ENCODE peak calls at places on chromosomes 11 and 22, in five cellular contexts. One of them, this sample, is unnamed.

GRCh38 chr11:10490398-10491232 is 35.6 kb downstream of the AMPD3 start:
- DNase-seq in A549: peak; percentile 91
- DNase-seq in IMR-90: peak; percentile 99
- DNase-seq in GM12878: no peak
- DNase-seq in SK-N-SH: peak; percentile 48
- DNase-seq in this sample: peak; percentile 93

GRCh38 chr11:71190551-71190950 is 61.8 kb downstream of the SHANK2 start:
- DNase-seq in A549: no peak
- DNase-seq in IMR-90: no peak
- DNase-seq in GM12878: no peak
- DNase-seq in SK-N-SH: no peak
- DNase-seq in this sample: no peak

GRCh38 chr11:80782135-80782885 is 1341.5 kb upstream of the TENM4 start:
- DNase-seq in A549: no peak
- DNase-seq in IMR-90: no peak
- DNase-seq in GM12878: no peak
- DNase-seq in SK-N-SH: no peak
- DNase-seq in this sample: no peak

GRCh38 chr11:128517457-128518230 is 69.7 kb downstream of the ETS1 start:
- DNase-seq in A549: no peak
- DNase-seq in IMR-90: no peak
- DNase-seq in GM12878: no peak
- DNase-seq in SK-N-SH: no peak
- DNase-seq in this sample: no peak

GRCh38 chr11:34405079-34405858 is 33.5 kb upstream of the CAT start:
- DNase-seq in A549: no peak
- DNase-seq in IMR-90: no peak
- DNase-seq in GM12878: peak; percentile 16
- DNase-seq in SK-N-SH: no peak
- DNase-seq in this sample: no peak

GRCh38 chr11:86740628-86741488 is 59.5 kb upstream of the PRSS23 start:
- DNase-seq in A549: peak; percentile 77
- DNase-seq in IMR-90: peak; percentile 98
- DNase-seq in GM12878: no peak
- DNase-seq in SK-N-SH: no peak
- DNase-seq in this sample: peak; percentile 27

GRCh38 chr11:72497731-72498130 is 63.4 kb upstream of the CLPB start:
- DNase-seq in A549: no peak
- DNase-seq in IMR-90: no peak
- DNase-seq in GM12878: no peak
- DNase-seq in SK-N-SH: no peak
- DNase-seq in this sample: no peak

GRCh38 chr11:121503056-121503455 is 50.3 kb upstream of the SORL1-AS1 start:
- DNase-seq in A549: no peak
- DNase-seq in IMR-90: no peak
- DNase-seq in GM12878: no peak
- DNase-seq in SK-N-SH: no peak
- DNase-seq in this sample: no peak

GRCh38 chr11:12224537-12224893 is 114.1 kb downstream of the MICAL2 start:
- DNase-seq in A549: no peak
- DNase-seq in IMR-90: peak; percentile 94
- DNase-seq in GM12878: peak; percentile 65
- DNase-seq in SK-N-SH: no peak
- DNase-seq in this sample: no peak

DNA sequence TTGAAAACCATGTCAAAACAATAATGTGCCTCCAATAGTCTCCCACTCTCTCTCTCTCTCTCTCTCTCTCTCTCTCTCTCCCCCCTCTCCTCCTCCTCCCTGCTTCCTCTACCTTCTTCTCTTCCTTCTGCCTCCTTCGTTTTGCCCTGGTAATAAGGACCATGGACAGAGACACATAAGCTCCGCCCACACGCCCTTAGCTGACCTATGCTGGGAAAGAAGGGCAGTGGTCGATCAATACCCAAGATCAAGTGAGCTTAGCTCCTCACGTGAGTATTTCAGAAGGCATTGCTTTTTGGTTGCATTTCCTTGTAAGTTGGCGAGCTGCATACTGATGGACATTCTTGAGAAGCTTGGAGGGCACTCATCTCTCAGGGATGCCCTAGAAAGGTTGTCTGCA is 194.8 kb downstream of the MIAT start:
- DNase-seq in A549: no peak
- DNase-seq in IMR-90: no peak
- DNase-seq in GM12878: no peak
- DNase-seq in SK-N-SH: no peak
- DNase-seq in this sample: peak; percentile 39
- TF ChIP-seq SMC3 in A549: no peak
- TF ChIP-seq SMC3 in IMR-90: no peak
- TF ChIP-seq SMC3 in GM12878: no peak
- TF ChIP-seq SMC3 in SK-N-SH: no peak
- TF ChIP-seq SMC3 in this sample: no peak

GRCh38 chr22:42716649-42717127 is 4.0 kb downstream of the A4GALT start:
- DNase-seq in A549: no peak
- DNase-seq in IMR-90: no peak
- DNase-seq in GM12878: peak; percentile 68
- DNase-seq in SK-N-SH: no peak
- DNase-seq in this sample: no peak
- TF ChIP-seq SMC3 in A549: no peak
- TF ChIP-seq SMC3 in IMR-90: no peak
- TF ChIP-seq SMC3 in GM12878: peak; percentile 2
- TF ChIP-seq SMC3 in SK-N-SH: no peak
- TF ChIP-seq SMC3 in this sample: no peak

GRCh38 chr11:2590131-2590950 is 109.5 kb downstream of the KCNQ1OT1 start:
- DNase-seq in A549: no peak
- DNase-seq in IMR-90: no peak
- DNase-seq in GM12878: no peak
- DNase-seq in SK-N-SH: peak; percentile 12
- DNase-seq in this sample: no peak

GRCh38 chr11:2591805-2592204 is 108.0 kb downstream of the KCNQ1OT1 start:
- DNase-seq in A549: no peak
- DNase-seq in IMR-90: no peak
- DNase-seq in GM12878: no peak
- DNase-seq in SK-N-SH: peak; percentile 12
- DNase-seq in this sample: no peak

GRCh38 chr11:2589538-2589934 is 110.3 kb downstream of the KCNQ1OT1 start:
- DNase-seq in A549: no peak
- DNase-seq in IMR-90: no peak
- DNase-seq in GM12878: no peak
- DNase-seq in SK-N-SH: peak; percentile 43
- DNase-seq in this sample: peak; percentile 1

GRCh38 chr11:2592559-2593392 is 107.0 kb downstream of the KCNQ1OT1 start:
- DNase-seq in A549: no peak
- DNase-seq in IMR-90: no peak
- DNase-seq in GM12878: no peak
- DNase-seq in SK-N-SH: no peak
- DNase-seq in this sample: no peak

DNA sequence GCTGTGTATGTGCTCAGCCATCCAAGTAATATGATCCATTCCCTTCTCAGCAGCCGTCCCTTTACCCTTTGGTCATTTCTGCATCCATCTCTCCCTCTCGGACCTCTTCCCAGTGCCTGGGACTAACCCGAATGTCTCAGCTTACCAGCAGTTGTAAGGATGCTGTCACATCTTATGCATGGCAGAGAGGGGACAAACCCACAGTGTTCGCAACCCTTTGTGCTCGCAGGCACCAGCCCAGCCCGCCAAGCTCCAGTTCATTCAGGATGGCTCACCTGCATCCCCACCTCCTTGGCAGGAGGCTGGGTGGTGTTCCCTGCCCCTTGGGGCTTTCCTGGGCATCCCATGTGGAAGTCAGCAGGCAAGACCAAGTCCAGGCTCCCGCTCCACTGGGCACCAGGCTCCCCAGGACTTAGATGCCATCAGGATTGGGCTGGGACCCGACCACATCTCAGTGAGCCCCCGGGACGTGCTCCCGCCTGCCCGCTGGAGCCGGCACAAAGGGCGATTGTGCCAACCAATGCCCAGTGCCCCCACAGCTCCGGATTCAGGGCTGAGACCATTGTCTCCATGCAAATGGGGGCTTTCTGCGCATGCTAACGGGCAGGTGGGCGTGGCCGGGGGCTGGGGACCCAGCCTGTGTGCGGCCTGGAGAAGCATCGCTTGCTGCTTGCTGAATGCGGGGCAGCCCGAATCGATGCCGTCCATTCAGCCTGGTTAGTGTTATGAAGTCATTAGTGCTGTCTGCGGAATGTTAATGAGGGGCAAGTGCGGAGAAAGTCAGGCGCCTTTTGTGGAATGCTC is 108.6 kb downstream of the KCNQ1OT1 start:
- DNase-seq in A549: no peak
- DNase-seq in IMR-90: no peak
- DNase-seq in GM12878: no peak
- DNase-seq in SK-N-SH: peak; percentile 14
- DNase-seq in this sample: no peak
- TF ChIP-seq SMC3 in A549: no peak
- TF ChIP-seq SMC3 in IMR-90: no peak
- TF ChIP-seq SMC3 in GM12878: no peak
- TF ChIP-seq SMC3 in SK-N-SH: no peak
- TF ChIP-seq SMC3 in this sample: no peak

GRCh38 chr22:38655532-38656255 is 498 bp downstream of the FAM227A start:
- DNase-seq in A549: no peak
- DNase-seq in IMR-90: peak; percentile 9
- DNase-seq in GM12878: no peak
- DNase-seq in SK-N-SH: peak; percentile 26
- DNase-seq in this sample: no peak
- TF ChIP-seq SMC3 in A549: no peak
- TF ChIP-seq SMC3 in IMR-90: no peak
- TF ChIP-seq SMC3 in GM12878: no peak
- TF ChIP-seq SMC3 in SK-N-SH: no peak
- TF ChIP-seq SMC3 in this sample: no peak